ENCODE peak calls at places on chromosomes 11 and 22, in eight cellular contexts. One of them, this sample, is unnamed. For H3K4me1, the result is how much of the 10 kb centered on the place peaks cover.

GRCh38 chr22:38412435-38413084 is 42.4 kb downstream of the KCNJ4 start:
- DNase-seq in mucosa of descending colon: peak
- DNase-seq in neural progenitor cell: peak
- DNase-seq in tibial nerve: no peak
- DNase-seq in HAP-1: peak
- DNase-seq in adrenal gland: peak
- DNase-seq in PC-9: peak
- DNase-seq in gastrocnemius medialis: no peak
- DNase-seq in this sample: no peak

GRCh38 chr22:39943941-39944624 is 16.1 kb upstream of the TMA7B start:
- DNase-seq in mucosa of descending colon: no peak
- DNase-seq in neural progenitor cell: no peak
- DNase-seq in tibial nerve: no peak
- DNase-seq in HAP-1: no peak
- DNase-seq in adrenal gland: no peak
- DNase-seq in PC-9: no peak
- DNase-seq in gastrocnemius medialis: no peak
- DNase-seq in this sample: no peak

GRCh38 chr11:108654994-108655631 is 9.8 kb upstream of the DDX10 start:
- DNase-seq in mucosa of descending colon: peak
- DNase-seq in neural progenitor cell: peak
- DNase-seq in tibial nerve: no peak
- DNase-seq in HAP-1: peak
- DNase-seq in adrenal gland: peak
- DNase-seq in PC-9: peak
- DNase-seq in gastrocnemius medialis: peak
- DNase-seq in this sample: peak

GRCh38 chr11:86800076-86800955 is at the start of gene PRSS23:
- DNase-seq in mucosa of descending colon: peak
- DNase-seq in neural progenitor cell: peak
- DNase-seq in tibial nerve: peak
- DNase-seq in HAP-1: peak
- DNase-seq in adrenal gland: peak
- DNase-seq in PC-9: peak
- DNase-seq in gastrocnemius medialis: peak
- DNase-seq in this sample: peak

GRCh38 chr11:123525511-123525918 is 95.4 kb downstream of the GRAMD1B start:
- DNase-seq in mucosa of descending colon: no peak
- DNase-seq in neural progenitor cell: peak
- DNase-seq in tibial nerve: no peak
- DNase-seq in HAP-1: no peak
- DNase-seq in adrenal gland: no peak
- DNase-seq in PC-9: no peak
- DNase-seq in gastrocnemius medialis: no peak
- DNase-seq in this sample: no peak

GRCh38 chr22:48306785-48307570 is 1520.7 kb downstream of the BRD1 start:
- DNase-seq in mucosa of descending colon: no peak
- DNase-seq in neural progenitor cell: no peak
- DNase-seq in tibial nerve: no peak
- DNase-seq in HAP-1: no peak
- DNase-seq in adrenal gland: no peak
- DNase-seq in PC-9: no peak
- DNase-seq in gastrocnemius medialis: no peak
- DNase-seq in this sample: no peak

GRCh38 chr11:109085708-109086373 is 336.1 kb upstream of the C11orf87 start:
- DNase-seq in mucosa of descending colon: no peak
- DNase-seq in neural progenitor cell: no peak
- DNase-seq in tibial nerve: no peak
- DNase-seq in HAP-1: no peak
- DNase-seq in adrenal gland: no peak
- DNase-seq in PC-9: no peak
- DNase-seq in gastrocnemius medialis: no peak
- DNase-seq in this sample: no peak

GRCh38 chr11:59173964-59174663 is 2.2 kb downstream of the DTX4 start:
- DNase-seq in mucosa of descending colon: peak
- DNase-seq in neural progenitor cell: peak
- DNase-seq in tibial nerve: no peak
- DNase-seq in HAP-1: peak
- DNase-seq in adrenal gland: no peak
- DNase-seq in PC-9: peak
- DNase-seq in gastrocnemius medialis: no peak
- DNase-seq in this sample: no peak

GRCh38 chr11:104609297-104609696 is 289.0 kb downstream of the CASP12 start:
- DNase-seq in mucosa of descending colon: no peak
- DNase-seq in neural progenitor cell: peak
- DNase-seq in tibial nerve: no peak
- DNase-seq in HAP-1: peak
- DNase-seq in adrenal gland: peak
- DNase-seq in PC-9: no peak
- DNase-seq in gastrocnemius medialis: no peak
- DNase-seq in this sample: peak

GRCh38 chr11:68008381-68009337 is 1.5 kb upstream of the ALDH3B1 start:
- DNase-seq in mucosa of descending colon: peak
- DNase-seq in neural progenitor cell: no peak
- DNase-seq in tibial nerve: no peak
- DNase-seq in HAP-1: no peak
- DNase-seq in adrenal gland: peak
- DNase-seq in PC-9: no peak
- DNase-seq in gastrocnemius medialis: no peak
- DNase-seq in this sample: no peak

GRCh38 chr11:3866836-3867208 is 11.4 kb downstream of the STIM1 start:
- DNase-seq in mucosa of descending colon: no peak
- DNase-seq in neural progenitor cell: no peak
- DNase-seq in tibial nerve: no peak
- DNase-seq in HAP-1: no peak
- DNase-seq in adrenal gland: no peak
- DNase-seq in PC-9: no peak
- DNase-seq in gastrocnemius medialis: no peak
- DNase-seq in this sample: no peak
- H3K4me1 ChIP-seq in mucosa of descending colon: under half
- H3K4me1 ChIP-seq in neural progenitor cell: under half
- H3K4me1 ChIP-seq in tibial nerve: under half
- H3K4me1 ChIP-seq in HAP-1: under half
- H3K4me1 ChIP-seq in adrenal gland: under half
- H3K4me1 ChIP-seq in PC-9: under half
- H3K4me1 ChIP-seq in gastrocnemius medialis: half or more
- H3K4me1 ChIP-seq in this sample: under half

GRCh38 chr11:73312036-73312435 is 4.0 kb downstream of the ARHGEF17 start:
- DNase-seq in mucosa of descending colon: no peak
- DNase-seq in neural progenitor cell: no peak
- DNase-seq in tibial nerve: no peak
- DNase-seq in HAP-1: no peak
- DNase-seq in adrenal gland: no peak
- DNase-seq in PC-9: no peak
- DNase-seq in gastrocnemius medialis: no peak
- DNase-seq in this sample: no peak

GRCh38 chr11:73308963-73309960 is 1.2 kb downstream of the ARHGEF17 start:
- DNase-seq in mucosa of descending colon: peak
- DNase-seq in neural progenitor cell: peak
- DNase-seq in tibial nerve: peak
- DNase-seq in HAP-1: peak
- DNase-seq in adrenal gland: peak
- DNase-seq in PC-9: peak
- DNase-seq in gastrocnemius medialis: peak
- DNase-seq in this sample: peak

GRCh38 chr11:73311394-73311869 is 3.4 kb downstream of the ARHGEF17 start:
- DNase-seq in mucosa of descending colon: peak
- DNase-seq in neural progenitor cell: no peak
- DNase-seq in tibial nerve: no peak
- DNase-seq in HAP-1: no peak
- DNase-seq in adrenal gland: no peak
- DNase-seq in PC-9: no peak
- DNase-seq in gastrocnemius medialis: no peak
- DNase-seq in this sample: no peak

GRCh38 chr11:73310076-73310475 is 2.0 kb downstream of the ARHGEF17 start:
- DNase-seq in mucosa of descending colon: peak
- DNase-seq in neural progenitor cell: no peak
- DNase-seq in tibial nerve: no peak
- DNase-seq in HAP-1: no peak
- DNase-seq in adrenal gland: no peak
- DNase-seq in PC-9: no peak
- DNase-seq in gastrocnemius medialis: no peak
- DNase-seq in this sample: no peak

DNA sequence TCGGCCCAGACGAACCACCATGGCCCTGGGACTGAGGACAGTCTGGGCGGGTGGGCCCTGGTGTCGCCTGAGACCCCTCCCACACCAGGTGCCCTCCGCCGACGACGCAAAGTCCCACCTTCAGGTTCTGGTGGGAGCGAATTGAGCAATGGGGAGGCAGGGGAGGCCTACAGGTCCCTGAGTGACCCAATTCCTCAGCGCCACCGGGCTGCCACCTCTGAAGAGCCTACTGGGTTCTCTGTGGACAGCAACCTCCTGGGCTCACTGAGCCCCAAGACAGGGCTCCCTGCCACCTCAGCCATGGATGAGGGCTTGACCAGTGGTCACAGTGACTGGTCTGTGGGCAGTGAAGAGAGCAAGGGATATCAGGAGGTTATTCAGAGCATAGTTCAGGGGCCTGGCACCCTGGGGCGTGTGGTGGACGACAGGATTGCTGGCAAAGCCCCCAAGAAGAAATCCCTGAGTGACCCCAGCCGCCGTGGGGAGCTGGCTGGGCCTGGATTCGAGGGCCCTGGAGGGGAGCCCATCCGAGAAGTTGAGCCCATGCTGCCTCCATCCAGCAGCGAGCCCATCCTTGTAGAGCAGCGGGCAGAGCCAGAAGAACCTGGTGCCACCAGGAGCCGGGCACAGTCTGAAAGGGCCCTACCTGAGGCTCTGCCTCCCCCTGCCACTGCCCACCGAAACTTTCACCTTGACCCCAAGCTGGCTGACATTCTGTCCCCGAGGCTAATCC is 2.8 kb downstream of the ARHGEF17 start:
- DNase-seq in mucosa of descending colon: no peak
- DNase-seq in neural progenitor cell: no peak
- DNase-seq in tibial nerve: no peak
- DNase-seq in HAP-1: no peak
- DNase-seq in adrenal gland: no peak
- DNase-seq in PC-9: no peak
- DNase-seq in gastrocnemius medialis: no peak
- DNase-seq in this sample: no peak
- H3K4me1 ChIP-seq in mucosa of descending colon: under half
- H3K4me1 ChIP-seq in neural progenitor cell: half or more
- H3K4me1 ChIP-seq in tibial nerve: under half
- H3K4me1 ChIP-seq in HAP-1: under half
- H3K4me1 ChIP-seq in adrenal gland: under half
- H3K4me1 ChIP-seq in PC-9: under half
- H3K4me1 ChIP-seq in gastrocnemius medialis: under half
- H3K4me1 ChIP-seq in this sample: under half

GRCh38 chr11:111361874-111362273 is 17.2 kb downstream of the POU2AF1 start:
- DNase-seq in mucosa of descending colon: peak
- DNase-seq in neural progenitor cell: no peak
- DNase-seq in tibial nerve: no peak
- DNase-seq in HAP-1: no peak
- DNase-seq in adrenal gland: no peak
- DNase-seq in PC-9: peak
- DNase-seq in gastrocnemius medialis: no peak
- DNase-seq in this sample: no peak

GRCh38 chr11:111361082-111361801 is 17.8 kb downstream of the POU2AF1 start:
- DNase-seq in mucosa of descending colon: peak
- DNase-seq in neural progenitor cell: no peak
- DNase-seq in tibial nerve: no peak
- DNase-seq in HAP-1: no peak
- DNase-seq in adrenal gland: no peak
- DNase-seq in PC-9: peak
- DNase-seq in gastrocnemius medialis: no peak
- DNase-seq in this sample: no peak

GRCh38 chr11:111358038-111359001 is 20.8 kb downstream of the POU2AF1 start:
- DNase-seq in mucosa of descending colon: peak
- DNase-seq in neural progenitor cell: no peak
- DNase-seq in tibial nerve: no peak
- DNase-seq in HAP-1: no peak
- DNase-seq in adrenal gland: no peak
- DNase-seq in PC-9: no peak
- DNase-seq in gastrocnemius medialis: no peak
- DNase-seq in this sample: no peak

GRCh38 chr11:111359223-111360149 is 19.6 kb downstream of the POU2AF1 start:
- DNase-seq in mucosa of descending colon: no peak
- DNase-seq in neural progenitor cell: no peak
- DNase-seq in tibial nerve: no peak
- DNase-seq in HAP-1: no peak
- DNase-seq in adrenal gland: no peak
- DNase-seq in PC-9: no peak
- DNase-seq in gastrocnemius medialis: no peak
- DNase-seq in this sample: no peak

GRCh38 chr11:111360150-111361043 is 18.7 kb downstream of the POU2AF1 start:
- DNase-seq in mucosa of descending colon: peak
- DNase-seq in neural progenitor cell: no peak
- DNase-seq in tibial nerve: no peak
- DNase-seq in HAP-1: no peak
- DNase-seq in adrenal gland: no peak
- DNase-seq in PC-9: no peak
- DNase-seq in gastrocnemius medialis: no peak
- DNase-seq in this sample: no peak
- H3K4me1 ChIP-seq in mucosa of descending colon: under half
- H3K4me1 ChIP-seq in neural progenitor cell: under half
- H3K4me1 ChIP-seq in tibial nerve: under half
- H3K4me1 ChIP-seq in HAP-1: under half
- H3K4me1 ChIP-seq in adrenal gland: under half
- H3K4me1 ChIP-seq in PC-9: under half
- H3K4me1 ChIP-seq in gastrocnemius medialis: under half
- H3K4me1 ChIP-seq in this sample: under half

GRCh38 chr11:130671801-130672700 is 223.6 kb downstream of the ADAMTS15 start:
- DNase-seq in mucosa of descending colon: peak
- DNase-seq in neural progenitor cell: peak
- DNase-seq in tibial nerve: no peak
- DNase-seq in HAP-1: no peak
- DNase-seq in adrenal gland: peak
- DNase-seq in PC-9: no peak
- DNase-seq in gastrocnemius medialis: peak
- DNase-seq in this sample: no peak

GRCh38 chr11:130674686-130675085 is 226.2 kb downstream of the ADAMTS15 start:
- DNase-seq in mucosa of descending colon: no peak
- DNase-seq in neural progenitor cell: peak
- DNase-seq in tibial nerve: no peak
- DNase-seq in HAP-1: no peak
- DNase-seq in adrenal gland: no peak
- DNase-seq in PC-9: no peak
- DNase-seq in gastrocnemius medialis: no peak
- DNase-seq in this sample: no peak

GRCh38 chr11:130673698-130674097 is 225.3 kb downstream of the ADAMTS15 start:
- DNase-seq in mucosa of descending colon: no peak
- DNase-seq in neural progenitor cell: no peak
- DNase-seq in tibial nerve: no peak
- DNase-seq in HAP-1: no peak
- DNase-seq in adrenal gland: no peak
- DNase-seq in PC-9: no peak
- DNase-seq in gastrocnemius medialis: no peak
- DNase-seq in this sample: no peak

GRCh38 chr11:130675456-130675855 is 227.0 kb downstream of the ADAMTS15 start:
- DNase-seq in mucosa of descending colon: no peak
- DNase-seq in neural progenitor cell: no peak
- DNase-seq in tibial nerve: peak
- DNase-seq in HAP-1: no peak
- DNase-seq in adrenal gland: peak
- DNase-seq in PC-9: no peak
- DNase-seq in gastrocnemius medialis: peak
- DNase-seq in this sample: no peak

DNA sequence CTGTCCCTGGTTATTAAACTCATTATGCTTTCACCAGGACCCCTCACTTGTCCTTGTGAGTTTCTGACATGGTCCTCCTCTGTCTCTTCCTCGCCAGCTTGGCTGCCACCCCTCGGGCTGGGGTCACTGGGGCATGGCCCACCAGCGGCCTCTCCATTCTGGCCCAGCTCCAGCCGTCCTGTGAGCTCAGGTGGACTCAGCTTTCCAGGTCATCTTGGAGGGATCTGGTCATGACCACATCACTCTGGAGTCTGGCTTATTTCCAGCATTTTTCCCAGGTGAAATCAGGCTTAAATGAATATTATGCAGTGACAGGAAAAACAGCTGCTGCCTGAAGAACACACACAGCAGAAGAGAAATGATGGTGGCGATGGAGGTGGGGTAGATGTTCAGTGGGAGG is 224.5 kb downstream of the ADAMTS15 start:
- DNase-seq in mucosa of descending colon: no peak
- DNase-seq in neural progenitor cell: no peak
- DNase-seq in tibial nerve: no peak
- DNase-seq in HAP-1: no peak
- DNase-seq in adrenal gland: no peak
- DNase-seq in PC-9: no peak
- DNase-seq in gastrocnemius medialis: no peak
- DNase-seq in this sample: no peak
- H3K4me1 ChIP-seq in mucosa of descending colon: under half
- H3K4me1 ChIP-seq in neural progenitor cell: under half
- H3K4me1 ChIP-seq in tibial nerve: under half
- H3K4me1 ChIP-seq in HAP-1: under half
- H3K4me1 ChIP-seq in adrenal gland: under half
- H3K4me1 ChIP-seq in PC-9: under half
- H3K4me1 ChIP-seq in gastrocnemius medialis: half or more
- H3K4me1 ChIP-seq in this sample: under half